ENCODE peak calls at places on chromosomes 1 and 21, in five cellular contexts. R, I, S, W and G are unnamed samples.

GRCh38 chr1:155478270-155478852 is 84.2 kb downstream of the ASH1L start:
- DNase-seq in W (no peak), S (no peak), R (no peak), I (no peak), G (no peak)

GRCh38 chr1:20349561-20349960 is 58.9 kb downstream of the VWA5B1 start:
- DNase-seq in I (no peak), S (no peak), W (no peak), R (no peak), G (no peak)

GRCh38 chr1:1305300-1306069 is 2.2 kb downstream of the ACAP3 start:
- DNase-seq in R (no peak), S (peak), W (peak), I (peak), G (peak)

GRCh38 chr1:204513117-204513716 is 3.0 kb upstream of the MDM4 start:
- DNase-seq in I (peak), S (peak), R (peak), W (peak), G (no peak)

GRCh38 chr1:2088434-2088833 is 38.2 kb downstream of the PRKCZ start:
- DNase-seq in R (no peak), S (no peak), W (no peak), I (no peak), G (no peak)

GRCh38 chr1:182249201-182249676 is 142.4 kb downstream of the GLUL start:
- DNase-seq in R (no peak), I (peak), W (peak), S (no peak), G (no peak)

GRCh38 chr1:194705123-194705522 is 1518.7 kb upstream of the B3GALT2 start:
- DNase-seq in S (no peak), I (peak), W (no peak), R (no peak), G (no peak)

GRCh38 chr1:2098301-2098698 is 48.1 kb downstream of the PRKCZ start:
- DNase-seq in S (no peak), R (peak), W (no peak), I (no peak), G (no peak)

GRCh38 chr21:38898422-38899098 is 92.8 kb downstream of the ETS2 start:
- DNase-seq in I (no peak), S (no peak), R (no peak), W (no peak), G (no peak)